ENCODE peak calls at places on chromosomes 4 and X, in six cellular contexts. S, U, D, J, W and M are unnamed samples.

GRCh38 chr4:125986307-125986706 is 671.6 kb downstream of the FAT4 start:
- DNase-seq in S (no peak), U (no peak), D (no peak), J (no peak), W (no peak), M (no peak)

GRCh38 chr4:24701683-24702082 is 93.7 kb upstream of the SOD3 start:
- DNase-seq in S (no peak), U (no peak), D (no peak), J (no peak), W (no peak), M (no peak)

GRCh38 chrX:132071260-132071659 is 48.2 kb downstream of the STK26 start:
- DNase-seq in S (no peak), U (no peak), D (no peak), J (peak; percentile 37), W (peak; percentile 41), M (no peak)

GRCh38 chrX:50081282-50081955 is 119.4 kb downstream of the AKAP4 start:
- DNase-seq in S (no peak), U (no peak), D (no peak), J (peak; percentile 46), W (peak; percentile 23), M (no peak)

GRCh38 chr4:124631760-124632159 is 80.8 kb downstream of the ANKRD50 start:
- DNase-seq in S (peak; percentile 90), U (peak; percentile 82), D (no peak), J (peak; percentile 96), W (peak; percentile 91), M (peak; percentile 94)

GRCh38 chrX:71282514-71283408 is 674 bp upstream of the NONO start:
- DNase-seq in S (no peak), U (no peak), D (no peak), J (no peak), W (no peak), M (peak; percentile 17)

GRCh38 chrX:44290718-44291117 is 52.8 kb downstream of the EFHC2 start:
- DNase-seq in S (no peak), U (no peak), D (no peak), J (no peak), W (no peak), M (no peak)

GRCh38 chr4:13455411-13455810 is 28.7 kb downstream of the RAB28 start:
- DNase-seq in S (no peak), U (no peak), D (no peak), J (no peak), W (no peak), M (peak; percentile 9)

GRCh38 chrX:54994668-54995452 is 872 bp upstream of the PFKFB1 start:
- DNase-seq in S (no peak), U (no peak), D (no peak), J (no peak), W (no peak), M (no peak)

GRCh38 chrX:54992911-54993622 is 921 bp downstream of the PFKFB1 start:
- DNase-seq in S (no peak), U (no peak), D (no peak), J (no peak), W (no peak), M (no peak)

GRCh38 chrX:54995621-54996020 is 1.6 kb upstream of the PFKFB1 start:
- DNase-seq in S (no peak), U (no peak), D (no peak), J (no peak), W (no peak), M (no peak)

GRCh38 chrX:54999717-55000598 is at the start of gene APEX2:
- DNase-seq in S (no peak), U (peak; percentile 88), D (peak; percentile 96), J (peak; percentile 94), W (peak; percentile 92), M (peak; percentile 65)

GRCh38 chrX:54994099-54994498 is at the start of gene PFKFB1:
- DNase-seq in S (no peak), U (no peak), D (no peak), J (no peak), W (no peak), M (no peak)
- H3K4me3 ChIP-seq in S (no peak within 1 kb of the TSS), U (no peak within 1 kb of the TSS), D (no peak within 1 kb of the TSS), J (no peak within 1 kb of the TSS), W (no peak within 1 kb of the TSS), M (no peak within 1 kb of the TSS)

GRCh38 chr4:22962186-22962786 is 269.5 kb downstream of the GBA3 start:
- DNase-seq in S (no peak), U (no peak), D (no peak), J (peak; percentile 76), W (peak; percentile 59), M (no peak)
- TF ChIP-seq CTCF in S (no peak), U (no peak), D (no peak), J (peak; percentile 79), W (peak; percentile 23), M (peak; percentile 31)

DNA sequence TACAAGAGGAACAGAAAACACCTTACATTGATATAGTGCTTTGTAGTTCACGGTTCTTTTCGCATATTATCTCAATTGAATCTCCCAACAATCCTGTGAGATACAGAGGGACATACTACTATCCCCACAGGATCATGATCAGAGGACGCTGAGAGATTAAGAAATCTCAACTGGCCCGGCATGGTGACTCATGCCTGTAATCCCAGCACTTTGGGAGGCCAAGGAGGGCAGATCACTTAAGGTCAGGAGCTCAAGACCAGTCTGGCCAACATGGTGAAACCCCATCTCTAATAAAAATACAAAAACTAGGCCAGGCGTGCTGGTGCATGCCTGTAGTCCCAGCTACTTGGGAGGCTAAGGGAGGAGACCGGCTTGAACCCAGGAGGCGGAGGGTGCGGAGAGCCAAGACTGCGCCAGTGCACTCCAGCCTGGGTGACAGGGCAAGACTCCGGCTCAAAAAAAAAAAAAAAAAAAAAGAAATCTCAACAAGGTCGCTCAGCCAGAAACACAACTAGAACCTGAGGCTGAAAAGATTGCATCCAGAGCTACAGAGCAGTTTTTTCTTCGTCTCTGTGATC is 7.4 kb downstream of the APOO start:
- DNase-seq in S (no peak), U (no peak), D (no peak), J (no peak), W (no peak), M (no peak)
- H3K4me3 ChIP-seq in S (peak overlapping the region; percentile 26), U (no peak overlapping the region), D (no peak overlapping the region), J (no peak overlapping the region), W (no peak overlapping the region), M (no peak overlapping the region)

DNA sequence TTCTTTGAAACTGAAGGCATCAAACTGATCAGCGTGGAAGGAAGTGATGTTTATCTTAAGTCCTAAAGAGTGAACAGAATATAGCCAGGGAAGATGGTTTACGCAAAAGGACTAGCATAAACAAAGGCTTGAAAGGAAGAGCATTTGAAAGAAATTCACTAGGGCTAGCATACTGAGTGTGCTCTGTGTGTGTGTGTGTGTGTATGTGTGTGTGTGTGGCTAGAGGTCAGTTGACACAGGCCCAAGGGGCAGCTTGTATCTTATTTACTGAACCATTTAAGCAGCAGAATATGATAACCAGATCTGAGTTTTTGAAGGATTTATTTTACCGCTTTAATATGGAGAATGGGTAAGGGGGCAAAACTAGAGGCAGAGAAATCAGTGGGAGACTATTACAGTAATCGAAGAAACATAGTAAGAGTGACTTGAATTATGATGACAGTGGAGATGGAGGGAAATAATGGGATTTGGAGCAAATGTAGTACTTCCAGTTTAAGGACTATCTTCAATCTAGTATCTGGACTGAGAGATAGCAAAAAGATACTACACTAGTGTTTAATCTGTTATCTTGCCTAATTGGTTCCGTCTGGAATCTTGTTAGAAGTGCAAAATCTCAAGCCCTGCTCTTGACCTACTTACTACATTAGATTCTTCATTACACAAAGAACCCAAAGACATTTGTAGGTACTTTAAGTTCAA is 36.9 kb downstream of the CEP44 start:
- DNase-seq in S (no peak), U (no peak), D (no peak), J (no peak), W (peak; percentile 47), M (no peak)
- TF ChIP-seq CTCF in S (no peak), U (no peak), D (no peak), J (no peak), W (no peak), M (no peak)

GRCh38 chrX:108022491-108023089 is 22.3 kb upstream of the VSIG1 start:
- DNase-seq in S (no peak), U (no peak), D (no peak), J (peak; percentile 61), W (peak; percentile 6), M (no peak)
- H3K4me3 ChIP-seq in S (no peak overlapping the region), U (no peak overlapping the region), D (no peak overlapping the region), J (no peak overlapping the region), W (no peak overlapping the region), M (no peak overlapping the region)

GRCh38 chrX:110003167-110004156 is 548 bp downstream of the TMEM164 start:
- DNase-seq in S (no peak), U (peak; percentile 39), D (no peak), J (no peak), W (peak; percentile 13), M (no peak)

GRCh38 chrX:110004210-110004609 is 1.3 kb downstream of the TMEM164 start:
- DNase-seq in S (no peak), U (peak; percentile 38), D (no peak), J (peak; percentile 49), W (no peak), M (no peak)

GRCh38 chrX:110000854-110001701 is 1.8 kb upstream of the TMEM164 start:
- DNase-seq in S (no peak), U (no peak), D (no peak), J (no peak), W (no peak), M (no peak)

GRCh38 chrX:110001702-110002299 is 1.1 kb upstream of the TMEM164 start:
- DNase-seq in S (no peak), U (no peak), D (no peak), J (no peak), W (no peak), M (no peak)

GRCh38 chrX:110002300-110003166 is at the start of gene TMEM164:
- DNase-seq in S (no peak), U (peak; percentile 89), D (peak; percentile 93), J (peak; percentile 71), W (peak; percentile 76), M (peak; percentile 30)
- TF ChIP-seq CTCF in S (peak; percentile 0), U (no peak), D (peak; percentile 6), J (no peak), W (no peak), M (no peak)